ENCODE peak calls at places on chromosomes 5 and 9, in four cellular contexts. N is HepG2, M is A549, F is endothelial cell of umbilical vein. U is an unnamed sample.

GRCh38 chr5:55022454-55022853 is 1.6 kb upstream of the GZMK start:
- DNase-seq in N (no peak), M (no peak), F (no peak), U (no peak)

GRCh38 chr5:75368391-75368790 is 31.4 kb downstream of the HMGCR start:
- DNase-seq in M (no peak), F (peak), N (no peak), U (no peak)

GRCh38 chr9:87435189-87435880 is 62.3 kb upstream of the DAPK1 start:
- DNase-seq in F (no peak), M (no peak), N (no peak), U (no peak)

GRCh38 chr9:5869315-5870019 is 21.2 kb upstream of the MLANA start:
- DNase-seq in N (peak), M (peak), F (no peak), U (peak)

GRCh38 chr9:114666841-114667240 is 9.2 kb upstream of the TEX53 start:
- DNase-seq in M (no peak), F (no peak), N (no peak), U (no peak)

GRCh38 chr9:116843863-116844620 is 156.9 kb downstream of the TRIM32 start:
- DNase-seq in F (no peak), N (no peak), M (no peak), U (no peak)

GRCh38 chr5:134245101-134245604 is 19.3 kb upstream of the PPP2CA start:
- DNase-seq in N (peak), M (peak), F (peak), U (peak)

GRCh38 chr9:135455401-135456030 is 24.1 kb upstream of the PPP1R26 start:
- DNase-seq in F (no peak), N (no peak), M (no peak), U (no peak)

GRCh38 chr9:2109066-2109650 is 94.0 kb downstream of the SMARCA2 start:
- DNase-seq in F (no peak), M (no peak), N (no peak), U (no peak)

GRCh38 chr9:114465417-114465816 is 39.9 kb downstream of the WHRN start:
- DNase-seq in F (no peak), N (no peak), M (no peak), U (no peak)

GRCh38 chr5:7869474-7870136 is 657 bp downstream of the MTRR start:
- DNase-seq in F (peak), N (no peak), M (no peak), U (peak)

GRCh38 chr5:68189613-68190012 is 25.9 kb upstream of the PIK3R1 start:
- DNase-seq in F (no peak), N (no peak), M (no peak), U (no peak)

GRCh38 chr9:99834474-99834873 is 12.8 kb downstream of the NR4A3 start:
- DNase-seq in M (no peak), F (no peak), N (no peak), U (no peak)

GRCh38 chr5:181282874-181283273 is 21.9 kb upstream of the TRIM52 start:
- DNase-seq in N (no peak), F (no peak), M (no peak), U (no peak)

GRCh38 chr9:128121924-128122808 is 5.4 kb downstream of the PTGES2 start:
- DNase-seq in N (no peak), M (no peak), F (no peak), U (no peak)

GRCh38 chr5:157977957-157978505 is 119.1 kb upstream of the CLINT1 start:
- DNase-seq in F (no peak), N (no peak), M (no peak), U (no peak)

GRCh38 chr5:156695774-156696173 is 154.3 kb upstream of the PPP1R2B start:
- DNase-seq in F (no peak), M (no peak), N (no peak), U (no peak)

GRCh38 chr5:171600736-171601265 is 181.4 kb downstream of the FGF18 start:
- DNase-seq in M (no peak), N (no peak), F (peak), U (peak)

GRCh38 chr9:4553951-4554381 is 63.7 kb downstream of the SLC1A1 start:
- DNase-seq in F (peak), N (no peak), M (no peak), U (no peak)

GRCh38 chr5:54720346-54720745 is 202.8 kb downstream of the SNX18 start:
- DNase-seq in M (no peak), F (no peak), N (no peak), U (no peak)

GRCh38 chr5:39424751-39425524 is at the start of gene DAB2:
- DNase-seq in N (peak), F (peak), M (peak), U (peak)
- TF ChIP-seq POLR2A in N (no peak), F (peak), M (peak), U (no peak)

GRCh38 chr9:133147412-133148271 is 16.1 kb downstream of the GBGT1 start:
- DNase-seq in M (peak), F (peak), N (peak), U (peak)

GRCh38 chr9:133146746-133147411 is 16.8 kb downstream of the GBGT1 start:
- DNase-seq in M (no peak), N (no peak), F (no peak), U (no peak)

GRCh38 chr9:133151041-133151440 is 12.7 kb downstream of the GBGT1 start:
- DNase-seq in M (no peak), F (no peak), N (no peak), U (no peak)

GRCh38 chr9:133149130-133150015 is 14.3 kb downstream of the GBGT1 start:
- DNase-seq in M (peak), N (peak), F (peak), U (peak)

DNA sequence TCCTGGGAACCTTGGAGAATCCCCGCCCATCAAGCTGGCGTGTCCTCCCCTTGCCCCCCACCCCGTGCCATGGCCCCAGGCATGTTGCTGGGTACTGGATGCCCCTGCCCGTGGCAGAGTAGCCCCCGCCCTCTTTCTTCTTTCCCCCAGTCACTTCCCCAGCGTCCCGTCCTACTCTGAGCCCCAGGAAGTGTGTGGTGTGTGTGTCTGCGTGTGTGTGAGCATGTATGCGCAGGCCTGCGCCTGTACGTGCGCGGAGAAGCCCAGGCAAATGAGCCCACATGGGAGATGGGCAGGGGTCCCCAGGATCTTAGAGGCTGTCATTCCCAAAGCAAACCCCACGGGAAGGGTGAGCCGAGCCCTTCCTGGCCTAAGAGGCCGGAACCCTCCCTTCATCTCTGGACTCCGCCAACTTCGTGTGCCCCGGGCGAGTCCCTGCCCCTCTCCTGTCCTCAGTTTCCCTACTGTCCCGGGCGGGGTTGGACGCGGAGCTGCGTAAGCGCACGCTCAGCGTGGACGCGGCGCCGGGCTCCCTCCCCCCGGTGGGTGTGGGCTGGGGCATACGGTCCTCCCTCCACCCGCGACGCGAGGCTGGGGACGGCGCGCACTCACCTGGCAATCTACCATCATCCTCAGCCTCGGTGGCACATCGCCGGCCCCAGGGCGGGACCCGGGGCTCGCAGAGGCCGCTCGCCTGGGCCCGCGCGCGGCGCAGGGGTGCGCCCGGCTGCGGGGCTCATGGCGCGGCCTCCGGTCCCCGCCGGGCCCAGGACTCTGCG is 15.2 kb downstream of the GBGT1 start:
- DNase-seq in M (no peak), N (no peak), F (peak), U (peak)
- TF ChIP-seq MYC in M (no peak), N (no peak), F (no peak), U (peak)

DNA sequence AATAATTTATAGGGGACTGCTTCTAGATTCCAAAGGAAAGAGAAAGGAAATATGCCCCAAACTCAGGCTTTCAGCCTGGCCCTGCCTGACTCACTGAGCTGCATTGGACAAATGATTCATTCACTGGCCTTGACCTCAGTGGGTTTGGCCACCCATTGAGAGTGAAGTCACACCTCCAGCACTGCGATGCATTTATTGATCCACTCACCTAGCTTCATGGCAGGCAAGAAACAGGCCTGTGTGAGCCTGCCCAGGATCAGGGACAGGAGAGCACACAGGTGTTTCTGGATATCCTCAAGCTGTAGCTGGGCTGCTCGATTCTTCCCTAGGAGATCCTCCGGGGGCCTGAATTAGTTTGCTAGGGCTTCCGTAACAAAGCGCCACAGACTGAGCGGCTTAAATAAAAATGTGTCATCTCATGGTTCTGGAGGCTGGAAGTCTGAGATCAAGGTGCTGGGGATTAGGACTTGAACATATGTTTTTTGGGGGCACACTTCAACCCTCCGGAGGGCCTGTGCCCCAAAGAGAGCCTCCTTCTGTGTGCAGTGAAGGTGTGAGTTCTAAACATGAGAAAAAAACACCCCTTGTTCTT is 7.3 kb upstream of the DUSP1 start:
- DNase-seq in M (peak), N (peak), F (peak), U (no peak)
- TF ChIP-seq POLR2A in M (no peak), N (no peak), F (no peak), U (no peak)

DNA sequence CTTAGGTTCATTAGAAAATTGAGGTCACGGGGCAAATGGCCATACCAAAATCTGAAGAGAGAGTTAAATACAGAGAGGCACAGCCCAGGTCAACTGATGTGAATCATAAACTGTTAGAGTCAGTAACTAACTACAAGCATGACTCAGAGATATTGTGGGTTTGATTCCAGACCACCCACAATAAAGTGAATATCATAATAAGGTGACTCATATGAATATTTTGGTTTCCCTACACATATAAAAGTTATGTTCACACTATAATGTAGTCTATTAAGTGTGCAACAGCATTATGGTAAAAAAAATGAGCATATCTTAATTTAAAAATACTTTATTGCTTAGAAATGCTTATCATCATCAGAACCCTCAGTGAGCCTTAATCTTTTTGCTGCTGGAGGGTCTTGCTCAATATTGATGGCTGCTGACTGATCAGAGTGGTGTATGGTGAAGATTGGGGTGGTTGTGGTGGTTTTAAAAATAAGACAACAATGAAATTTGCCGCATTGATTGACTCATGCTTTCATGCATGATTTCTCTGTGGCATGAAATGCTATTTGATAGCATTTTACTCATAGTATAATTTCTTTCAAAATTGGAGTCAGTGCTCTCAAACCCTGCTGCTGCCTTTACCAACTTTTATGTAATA is 53.1 kb upstream of the EDIL3 start:
- DNase-seq in F (peak), N (no peak), M (peak), U (peak)
- TF ChIP-seq MYC in F (no peak), N (no peak), M (no peak), U (no peak)

GRCh38 chr5:95845401-95845800 is 22.9 kb upstream of the GLRX start:
- DNase-seq in N (no peak), M (no peak), F (no peak), U (no peak)
- TF ChIP-seq POLR2A in N (no peak), M (no peak), F (no peak), U (no peak)

GRCh38 chr5:43074987-43075318 is 34.8 kb upstream of the ANXA2R start:
- DNase-seq in F (no peak), N (no peak), M (no peak), U (no peak)

GRCh38 chr5:43078956-43079355 is 38.8 kb upstream of the ANXA2R start:
- DNase-seq in F (no peak), N (no peak), M (peak), U (no peak)

GRCh38 chr5:43073597-43074546 is 33.8 kb upstream of the ANXA2R start:
- DNase-seq in N (peak), F (peak), M (peak), U (peak)

DNA sequence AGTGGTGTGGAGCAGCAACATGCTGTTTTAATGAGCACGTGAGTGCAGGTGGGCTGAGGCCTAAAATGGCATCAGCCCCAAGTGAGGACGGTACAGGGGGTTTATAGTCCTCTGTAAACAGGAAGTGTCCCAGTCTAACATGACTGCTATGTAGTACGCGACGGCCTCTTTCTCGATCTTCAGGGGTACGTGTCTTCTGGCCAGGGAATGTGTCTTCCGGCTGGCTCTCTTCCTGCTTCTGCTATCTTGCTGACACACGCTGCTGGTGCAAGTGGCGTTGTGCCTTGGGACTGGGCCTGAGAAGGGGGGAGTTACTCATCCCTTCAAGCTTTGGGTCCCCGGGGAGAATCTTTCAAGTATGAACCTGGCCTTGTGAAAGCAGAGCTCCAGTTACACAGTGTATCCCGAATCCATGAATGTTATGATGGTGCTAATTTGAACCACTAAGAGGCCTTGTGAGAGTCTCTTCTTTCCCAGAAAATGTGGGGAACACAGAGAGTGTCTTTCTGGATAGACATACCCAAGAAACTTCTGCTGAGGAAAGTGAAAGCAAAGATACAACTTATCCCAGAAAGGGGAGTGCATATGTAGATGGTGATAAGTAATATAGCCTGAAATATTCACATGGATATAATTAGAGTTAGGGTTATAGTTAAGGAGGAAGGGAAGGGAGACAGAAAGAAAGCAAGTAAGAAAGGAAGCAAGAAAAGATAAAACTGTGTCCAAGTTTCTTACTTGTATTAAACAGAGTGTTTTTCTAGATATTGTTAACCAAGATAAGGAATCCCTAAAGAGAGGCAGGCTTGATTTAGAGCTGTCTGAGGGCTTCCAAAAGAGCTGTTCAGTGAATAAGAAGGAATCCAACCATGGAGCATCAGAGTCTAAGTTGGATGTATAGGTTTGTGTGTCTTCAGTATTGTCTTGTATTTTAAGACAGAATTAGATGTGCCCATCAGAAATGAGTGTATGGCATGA is 35.5 kb upstream of the ANXA2R start:
- DNase-seq in M (no peak), F (peak), N (no peak), U (peak)
- TF ChIP-seq MYC in M (no peak), F (no peak), N (no peak), U (no peak)

GRCh38 chr5:151223447-151224264 is at the start of gene CCDC69:
- DNase-seq in M (peak), N (peak), F (peak), U (peak)
- TF ChIP-seq POLR2A in M (peak), N (peak), F (peak), U (no peak)